ENCODE peak calls at places on chromosomes 3 and 15, in four cellular contexts. R, K, N and S are unnamed samples.

GRCh38 chr3:194738254-194739093 is 52.8 kb downstream of the FAM43A start:
- DNase-seq in R (no peak), K (no peak), N (no peak), S (no peak)

GRCh38 chr3:126180477-126181397 is at the start of gene ALDH1L1:
- DNase-seq in R (peak), K (no peak), N (peak), S (no peak)

GRCh38 chr3:174170248-174170647 is 688.9 kb upstream of the NAALADL2 start:
- DNase-seq in R (no peak), K (no peak), N (no peak), S (no peak)

GRCh38 chr3:182726258-182727142 is 66.8 kb upstream of the ATP11B start:
- DNase-seq in R (no peak), K (peak), N (no peak), S (no peak)

GRCh38 chr3:12175844-12176453 is 17.2 kb upstream of the TIMP4 start:
- DNase-seq in R (peak), K (peak), N (peak), S (no peak)

GRCh38 chr3:142031575-142031974 is 117.8 kb downstream of the TFDP2 start:
- DNase-seq in R (no peak), K (no peak), N (no peak), S (no peak)

GRCh38 chr3:72482589-72483249 is 365.5 kb downstream of the SHQ1 start:
- DNase-seq in R (no peak), K (peak), N (no peak), S (peak)

GRCh38 chr3:149621218-149622005 is 36.4 kb downstream of the WWTR1 start:
- DNase-seq in R (no peak), K (no peak), N (no peak), S (no peak)

GRCh38 chr3:147409143-147410121 is at the start of gene ZIC1:
- DNase-seq in R (peak), K (no peak), N (no peak), S (no peak)

GRCh38 chr3:154464440-154465148 is 34.6 kb upstream of the GPR149 start:
- DNase-seq in R (no peak), K (no peak), N (no peak), S (no peak)

GRCh38 chr3:20984594-20985207 is 766.3 kb downstream of the ZNF385D start:
- DNase-seq in R (no peak), K (no peak), N (no peak), S (no peak)

GRCh38 chr3:12679468-12679867 is 15.6 kb upstream of the RAF1 start:
- DNase-seq in R (no peak), K (no peak), N (peak), S (no peak)

GRCh38 chr15:41689083-41689482 is 28.9 kb downstream of the MGA start:
- DNase-seq in R (no peak), K (no peak), N (no peak), S (no peak)

GRCh38 chr3:59180006-59180405 is 130.2 kb upstream of the CFAP20DC start:
- DNase-seq in R (no peak), K (no peak), N (no peak), S (no peak)

GRCh38 chr3:167450675-167451074 is 23.2 kb downstream of the SERPINI2 start:
- DNase-seq in R (no peak), K (no peak), N (no peak), S (no peak)

GRCh38 chr15:85499498-85499897 is 119.1 kb downstream of the AKAP13 start:
- DNase-seq in R (no peak), K (no peak), N (no peak), S (no peak)

GRCh38 chr3:189981668-189982067 is 139.0 kb downstream of the P3H2 start:
- DNase-seq in R (no peak), K (no peak), N (no peak), S (no peak)

GRCh38 chr15:76799760-76800159 is 105.4 kb downstream of the SCAPER start:
- DNase-seq in R (no peak), K (peak), N (no peak), S (no peak)

DNA sequence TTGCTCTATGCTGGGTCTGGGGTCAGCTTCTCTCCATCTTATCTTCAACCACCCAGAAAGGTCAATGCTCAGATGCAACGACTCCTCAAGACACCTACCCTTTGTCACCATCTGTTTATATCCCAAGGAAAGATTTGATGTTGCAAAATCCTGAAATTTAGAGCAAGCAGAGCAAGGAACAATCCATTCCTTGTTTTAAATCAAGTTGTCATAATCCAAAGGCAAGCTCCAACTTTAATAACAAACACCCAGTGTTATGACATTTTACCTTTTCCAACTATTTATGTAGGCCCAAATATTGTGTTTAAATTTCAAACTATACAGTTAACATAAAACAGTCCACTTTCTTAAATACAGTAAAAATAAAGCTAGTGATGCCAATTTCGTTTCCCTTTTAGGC is 116.5 kb upstream of the LRIG1 start:
- DNase-seq in R (no peak), K (no peak), N (no peak), S (no peak)
- TF ChIP-seq CREM in R (no peak), K (no peak), N (no peak), S (no peak)

GRCh38 chr3:60755094-60755493 is 496.2 kb downstream of the FHIT start:
- DNase-seq in R (peak), K (no peak), N (peak), S (no peak)
- TF ChIP-seq CTCF in R (peak), K (peak), N (peak), S (peak)

DNA sequence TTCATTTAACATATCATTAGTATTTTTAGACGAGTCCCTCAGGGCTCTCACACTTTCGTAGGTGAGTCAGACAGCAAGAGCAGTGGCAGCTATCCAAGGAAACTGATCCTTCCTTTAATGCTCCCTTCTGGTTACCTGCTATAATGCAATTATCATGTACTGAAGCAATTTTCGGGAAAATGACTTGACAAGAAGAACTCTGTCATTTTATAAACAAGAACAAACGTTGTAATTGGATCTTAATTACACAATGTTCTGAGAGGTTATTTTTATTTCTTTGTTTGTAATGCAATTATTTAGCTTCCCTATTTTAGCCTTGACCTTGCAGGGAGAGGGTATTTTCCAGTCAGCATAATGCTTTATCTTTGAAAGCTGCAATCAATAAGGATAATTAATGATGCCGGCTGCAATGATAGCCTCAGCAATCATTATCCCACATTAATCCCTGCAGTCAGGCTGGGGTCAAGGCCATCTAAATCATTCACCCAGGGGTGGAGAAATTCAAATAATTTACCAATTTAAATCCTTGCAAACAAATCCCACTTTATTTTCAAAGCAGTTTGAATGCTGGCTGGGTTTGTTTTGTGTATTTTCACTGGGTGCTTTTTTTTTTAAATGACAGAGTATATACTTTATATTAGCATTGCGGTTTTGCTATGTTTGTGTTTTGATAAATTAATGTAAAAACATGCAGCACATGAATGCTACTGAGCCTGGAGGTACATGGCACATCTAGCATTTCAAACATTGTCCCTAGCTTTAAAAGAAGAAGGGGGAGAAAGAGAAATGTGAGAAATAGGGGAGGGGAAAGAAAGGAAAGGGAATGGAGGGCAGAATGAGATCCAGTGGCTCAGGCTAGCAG is 249.9 kb downstream of the SHOX2 start:
- DNase-seq in R (no peak), K (no peak), N (no peak), S (no peak)
- TF ChIP-seq CREM in R (no peak), K (no peak), N (no peak), S (no peak)

GRCh38 chr3:161274691-161275298 is 53.7 kb downstream of the NMD3 start:
- DNase-seq in R (peak), K (peak), N (peak), S (no peak)
- TF ChIP-seq CTCF in R (peak), K (peak), N (peak), S (peak)

GRCh38 chr3:28651159-28651558 is 302.5 kb upstream of the AZI2 start:
- DNase-seq in R (no peak), K (no peak), N (no peak), S (no peak)
- TF ChIP-seq CREM in R (no peak), K (no peak), N (no peak), S (no peak)

GRCh38 chr3:157360044-157360443 is 76.6 kb upstream of the PTX3 start:
- DNase-seq in R (no peak), K (no peak), N (no peak), S (no peak)
- TF ChIP-seq CTCF in R (no peak), K (no peak), N (no peak), S (no peak)

GRCh38 chr3:107943860-107944543 is 146.8 kb downstream of the CD47 start:
- DNase-seq in R (no peak), K (no peak), N (no peak), S (no peak)

GRCh38 chr3:107947203-107947602 is 143.6 kb downstream of the CD47 start:
- DNase-seq in R (no peak), K (no peak), N (no peak), S (no peak)

GRCh38 chr3:107943350-107943749 is 147.5 kb downstream of the CD47 start:
- DNase-seq in R (no peak), K (no peak), N (no peak), S (no peak)

GRCh38 chr3:107946700-107947099 is 144.1 kb downstream of the CD47 start:
- DNase-seq in R (no peak), K (no peak), N (no peak), S (no peak)

DNA sequence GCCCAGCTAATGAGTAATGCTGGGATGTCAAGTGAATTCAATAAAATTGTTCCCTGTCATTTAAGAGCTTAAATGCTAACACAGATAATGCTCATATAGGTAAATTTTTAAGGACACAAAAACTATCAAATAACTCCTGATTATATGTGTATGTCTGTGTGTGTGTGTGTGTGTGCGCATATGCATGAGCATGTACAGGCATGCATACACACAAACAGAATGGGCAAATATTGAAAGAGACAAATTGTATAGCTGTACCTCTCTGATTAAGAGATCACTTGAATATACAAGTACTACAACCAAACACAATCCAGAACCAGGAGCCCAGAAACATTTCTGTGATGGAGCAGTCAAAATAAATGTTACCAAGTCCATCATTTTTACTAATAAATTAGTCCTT is 145.4 kb downstream of the CD47 start:
- DNase-seq in R (no peak), K (no peak), N (no peak), S (no peak)
- TF ChIP-seq CREM in R (no peak), K (no peak), N (no peak), S (no peak)

GRCh38 chr15:100383302-100384107 is 41.7 kb upstream of the ADAMTS17 start:
- DNase-seq in R (peak), K (no peak), N (peak), S (no peak)

GRCh38 chr15:100385300-100385699 is 43.5 kb upstream of the ADAMTS17 start:
- DNase-seq in R (no peak), K (no peak), N (no peak), S (no peak)

GRCh38 chr15:100384108-100384410 is 42.3 kb upstream of the ADAMTS17 start:
- DNase-seq in R (no peak), K (no peak), N (no peak), S (no peak)
- TF ChIP-seq CTCF in R (no peak), K (no peak), N (no peak), S (no peak)

DNA sequence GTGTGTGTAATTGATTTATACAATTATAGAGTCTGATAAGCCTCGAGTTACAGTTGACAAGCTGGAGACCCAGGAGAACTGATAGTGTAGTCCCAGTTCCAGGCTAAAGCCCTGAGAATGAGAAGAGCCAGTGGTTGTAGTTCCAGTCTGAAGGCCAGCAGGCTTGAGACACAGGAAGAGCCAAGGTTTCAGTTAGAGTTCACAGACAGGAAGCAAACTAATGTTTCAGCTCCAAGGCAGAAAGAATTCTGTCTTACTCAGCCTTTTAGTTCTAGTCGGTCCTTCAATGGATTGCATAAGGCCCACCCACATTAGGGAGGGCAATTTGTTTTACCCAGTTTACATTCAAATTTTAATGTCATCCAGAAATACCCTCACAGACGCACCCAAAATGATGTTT is 102.7 kb downstream of the CDIN1 start:
- DNase-seq in R (no peak), K (no peak), N (no peak), S (no peak)
- TF ChIP-seq CREM in R (no peak), K (no peak), N (no peak), S (no peak)